ENCODE peak calls at places on chromosome 1, in five cellular contexts. I, E, O, S and Y are unnamed samples.
A peak's percentile ranks its signal among the peaks of the same experiment; 100 is the strongest.

GRCh38 chr1:147337040-147337439 is 94.6 kb downstream of the CHD1L start:
- DNase-seq in I (no peak), E (no peak), O (no peak), S (no peak), Y (peak; percentile 87)

GRCh38 chr1:1079408-1080121 is 5.5 kb upstream of the RNF223 start:
- DNase-seq in I (peak; percentile 41), E (peak; percentile 79), O (no peak), S (no peak), Y (peak; percentile 40)

GRCh38 chr1:38858833-38859560 is 575 bp downstream of the RRAGC start:
- DNase-seq in I (peak; percentile 25), E (peak; percentile 39), O (no peak), S (no peak), Y (no peak)

GRCh38 chr1:36352910-36353878 is 29.7 kb upstream of the EVA1B start:
- DNase-seq in I (no peak), E (no peak), O (no peak), S (no peak), Y (no peak)

GRCh38 chr1:27873671-27874384 is 1.5 kb downstream of the THEMIS2 start:
- DNase-seq in I (no peak), E (no peak), O (no peak), S (no peak), Y (no peak)

GRCh38 chr1:33473900-33474299 is 1.5 kb downstream of the ZSCAN20 start:
- DNase-seq in I (no peak), E (no peak), O (no peak), S (no peak), Y (no peak)

GRCh38 chr1:234452566-234452965 is 26.4 kb downstream of the TARBP1 start:
- DNase-seq in I (no peak), E (no peak), O (no peak), S (no peak), Y (no peak)

GRCh38 chr1:23169727-23170335 is 1.2 kb upstream of the LUZP1 start:
- DNase-seq in I (peak; percentile 37), E (peak; percentile 32), O (no peak), S (no peak), Y (no peak)

GRCh38 chr1:97143236-97143882 is 421.8 kb downstream of the PTBP2 start:
- DNase-seq in I (no peak), E (no peak), O (no peak), S (no peak), Y (no peak)

GRCh38 chr1:15260418-15261154 is 13.6 kb downstream of the FHAD1 start:
- DNase-seq in I (no peak), E (peak; percentile 89), O (no peak), S (no peak), Y (peak; percentile 28)

GRCh38 chr1:221030121-221030649 is 150.9 kb downstream of the HLX start:
- DNase-seq in I (no peak), E (no peak), O (no peak), S (no peak), Y (no peak)

GRCh38 chr1:114435088-114435715 is 75.8 kb downstream of the TRIM33 start:
- DNase-seq in I (no peak), E (peak; percentile 78), O (no peak), S (no peak), Y (no peak)

GRCh38 chr1:235552146-235552716 is 48.0 kb upstream of the B3GALNT2 start:
- DNase-seq in I (no peak), E (no peak), O (no peak), S (no peak), Y (no peak)

GRCh38 chr1:12666141-12666735 is 22.4 kb downstream of the AADACL4 start:
- DNase-seq in I (no peak), E (no peak), O (no peak), S (no peak), Y (no peak)

GRCh38 chr1:43803646-43804045 is 96.3 kb downstream of the ST3GAL3 start:
- DNase-seq in I (no peak), E (no peak), O (no peak), S (no peak), Y (no peak)

GRCh38 chr1:2451744-2452582 is 24.1 kb upstream of the PLCH2 start:
- DNase-seq in I (no peak), E (peak; percentile 42), O (no peak), S (no peak), Y (no peak)

GRCh38 chr1:232880354-232880753 is 70.1 kb upstream of the NTPCR start:
- DNase-seq in I (peak; percentile 73), E (peak; percentile 5), O (no peak), S (peak; percentile 25), Y (peak; percentile 66)

GRCh38 chr1:113940365-113941244 is 11.5 kb downstream of the HIPK1 start:
- DNase-seq in I (no peak), E (no peak), O (no peak), S (no peak), Y (no peak)

GRCh38 chr1:209150114-209150513 is 433.4 kb upstream of the CAMK1G start:
- DNase-seq in I (peak; percentile 38), E (peak; percentile 3), O (no peak), S (no peak), Y (peak; percentile 84)

GRCh38 chr1:7421471-7422075 is 349.5 kb upstream of the VAMP3 start:
- DNase-seq in I (no peak), E (no peak), O (no peak), S (no peak), Y (no peak)

GRCh38 chr1:171032822-171033702 is 57.6 kb upstream of the FMO3 start:
- DNase-seq in I (no peak), E (no peak), O (no peak), S (no peak), Y (no peak)

GRCh38 chr1:12384836-12385456 is 155.1 kb downstream of the VPS13D start:
- DNase-seq in I (no peak), E (no peak), O (no peak), S (no peak), Y (no peak)

GRCh38 chr1:1093610-1093943 is 19.5 kb upstream of the RNF223 start:
- DNase-seq in I (no peak), E (no peak), O (no peak), S (no peak), Y (no peak)

GRCh38 chr1:169330927-169331326 is 36.7 kb downstream of the NME7 start:
- DNase-seq in I (no peak), E (no peak), O (no peak), S (no peak), Y (no peak)

GRCh38 chr1:91842056-91842455 is 43.9 kb downstream of the TGFBR3 start:
- DNase-seq in I (no peak), E (no peak), O (no peak), S (no peak), Y (no peak)

GRCh38 chr1:21262282-21263051 is 27.8 kb downstream of the ECE1 start:
- DNase-seq in I (no peak), E (peak; percentile 45), O (no peak), S (no peak), Y (no peak)

GRCh38 chr1:94579876-94580294 is 38.3 kb upstream of the F3 start:
- DNase-seq in I (no peak), E (peak; percentile 58), O (no peak), S (peak; percentile 41), Y (peak; percentile 77)

GRCh38 chr1:109296782-109297181 is 10.0 kb downstream of the MYBPHL start:
- DNase-seq in I (no peak), E (no peak), O (no peak), S (no peak), Y (no peak)

GRCh38 chr1:21783679-21784603 is 992 bp upstream of the USP48 start:
- DNase-seq in I (peak; percentile 93), E (peak; percentile 97), O (peak; percentile 84), S (peak; percentile 95), Y (peak; percentile 89)

GRCh38 chr1:7628273-7628672 is 142.8 kb upstream of the VAMP3 start:
- DNase-seq in I (no peak), E (no peak), O (no peak), S (no peak), Y (no peak)

GRCh38 chr1:214861615-214862014 is 220.9 kb upstream of the KCNK2 start:
- DNase-seq in I (no peak), E (no peak), O (no peak), S (no peak), Y (no peak)

GRCh38 chr1:97392701-97393100 is 528.1 kb downstream of the DPYD start:
- DNase-seq in I (no peak), E (no peak), O (no peak), S (no peak), Y (no peak)

GRCh38 chr1:234600418-234601216 is 9.4 kb downstream of the IRF2BP2 start:
- DNase-seq in I (no peak), E (peak; percentile 98), O (no peak), S (no peak), Y (no peak)

DNA sequence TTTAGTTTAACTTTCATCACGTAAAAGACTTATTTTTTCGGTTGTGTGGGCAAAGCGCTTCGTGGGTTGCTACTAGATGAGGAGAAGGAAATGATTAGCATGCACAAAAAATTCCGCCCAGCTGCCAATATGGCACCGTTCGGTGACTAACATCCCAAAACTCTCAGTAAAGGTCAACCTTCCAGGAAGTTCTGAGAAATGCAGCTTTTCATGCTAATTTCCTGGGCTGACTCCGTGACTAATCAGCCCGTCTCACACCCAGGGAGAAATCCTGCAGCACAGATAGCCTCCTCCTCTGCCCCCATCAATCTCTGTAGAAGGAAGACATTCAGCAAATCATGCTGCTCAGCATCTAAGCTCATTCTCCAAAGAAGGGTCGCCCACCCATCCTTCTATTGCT is 34.1 kb downstream of the TMCO4 start:
- DNase-seq in I (no peak), E (no peak), O (no peak), S (no peak), Y (no peak)
- TF ChIP-seq SUZ12 in I (no peak), E (no peak), O (no peak), S (no peak), Y (no peak)

GRCh38 chr1:6124341-6124740 is 55.8 kb downstream of the CHD5 start:
- DNase-seq in I (no peak), E (no peak), O (no peak), S (no peak), Y (no peak)
- TF ChIP-seq SUZ12 in I (no peak), E (no peak), O (no peak), S (no peak), Y (no peak)

DNA sequence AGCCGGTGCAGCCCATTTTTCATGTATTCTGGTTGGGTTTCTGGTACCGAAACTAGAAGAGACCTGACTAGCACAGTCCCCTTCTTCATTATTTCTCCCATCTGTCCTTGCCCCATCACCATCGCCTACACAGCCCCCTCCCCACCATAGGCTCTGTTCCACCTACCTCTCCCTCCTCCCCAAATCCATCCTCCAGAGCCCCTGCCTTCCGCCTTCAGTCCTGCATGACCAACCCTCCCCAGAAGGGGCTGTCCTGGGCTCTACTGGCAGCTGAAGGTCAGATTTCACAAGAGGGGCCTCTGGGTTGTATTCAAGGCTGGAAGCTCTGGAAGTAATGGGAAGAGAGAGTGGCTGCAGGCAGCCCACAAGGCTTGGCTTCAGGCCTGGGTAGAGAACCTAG is 55.2 kb downstream of the SDC3 start:
- DNase-seq in I (no peak), E (peak; percentile 55), O (no peak), S (no peak), Y (no peak)
- TF ChIP-seq SUZ12 in I (no peak), E (no peak), O (no peak), S (no peak), Y (no peak)

GRCh38 chr1:112309499-112309898 is 86.5 kb upstream of the CTTNBP2NL start:
- DNase-seq in I (no peak), E (no peak), O (no peak), S (no peak), Y (no peak)

GRCh38 chr1:112307930-112308329 is 88.1 kb upstream of the CTTNBP2NL start:
- DNase-seq in I (no peak), E (no peak), O (no peak), S (no peak), Y (no peak)

GRCh38 chr1:112308716-112309115 is 87.3 kb upstream of the CTTNBP2NL start:
- DNase-seq in I (no peak), E (no peak), O (no peak), S (no peak), Y (no peak)

GRCh38 chr1:112304612-112305011 is 91.4 kb upstream of the CTTNBP2NL start:
- DNase-seq in I (no peak), E (no peak), O (no peak), S (no peak), Y (no peak)

GRCh38 chr1:112304151-112304550 is 91.9 kb upstream of the CTTNBP2NL start:
- DNase-seq in I (no peak), E (no peak), O (no peak), S (no peak), Y (no peak)
- TF ChIP-seq SUZ12 in I (no peak), E (no peak), O (no peak), S (no peak), Y (no peak)